ENCODE peak calls at places on chromosome 4, in four cellular contexts. P is PC-3, Q is MM.1S, T is lower lobe of right lung. Z is an unnamed sample.

GRCh38 chr4:6907658-6908191 is 1.9 kb upstream of the TBC1D14 start:
- DNase-seq in P (peak), Q (no peak), T (peak), Z (no peak)

GRCh38 chr4:153651041-153651960 is 32.8 kb upstream of the TLR2 start:
- DNase-seq in P (peak), Q (no peak), T (peak), Z (no peak)

GRCh38 chr4:12382567-12382966 is 953.9 kb upstream of the HS3ST1 start:
- DNase-seq in P (no peak), Q (no peak), T (no peak), Z (no peak)

GRCh38 chr4:8435656-8436121 is 4.8 kb downstream of the ACOX3 start:
- DNase-seq in P (no peak), Q (peak), T (no peak), Z (no peak)

GRCh38 chr4:87029356-87029755 is 94.5 kb downstream of the AFF1 start:
- DNase-seq in P (no peak), Q (no peak), T (no peak), Z (no peak)

GRCh38 chr4:41418444-41418843 is 119.5 kb upstream of the LIMCH1 start:
- DNase-seq in P (peak), Q (no peak), T (no peak), Z (peak)

GRCh38 chr4:54234497-54235205 is 5.6 kb downstream of the PDGFRA start:
- DNase-seq in P (no peak), Q (no peak), T (no peak), Z (no peak)

GRCh38 chr4:108031427-108032083 is 41.9 kb downstream of the HADH start:
- DNase-seq in P (peak), Q (no peak), T (no peak), Z (no peak)

GRCh38 chr4:86554641-86555040 is 39.5 kb upstream of the PTPN13 start:
- DNase-seq in P (no peak), Q (no peak), T (no peak), Z (peak)

GRCh38 chr4:48976007-48976406 is 10.1 kb upstream of the CWH43 start:
- DNase-seq in P (no peak), Q (no peak), T (no peak), Z (no peak)

GRCh38 chr4:72255269-72255668 is 223.5 kb downstream of the NPFFR2 start:
- DNase-seq in P (no peak), Q (no peak), T (no peak), Z (no peak)

GRCh38 chr4:77488882-77489281 is 116.7 kb upstream of the CXCL13 start:
- DNase-seq in P (no peak), Q (no peak), T (no peak), Z (no peak)

GRCh38 chr4:77493120-77493767 is 112.4 kb upstream of the CXCL13 start:
- DNase-seq in P (no peak), Q (peak), T (no peak), Z (no peak)

GRCh38 chr4:77493829-77494551 is 111.6 kb upstream of the CXCL13 start:
- DNase-seq in P (peak), Q (peak), T (no peak), Z (no peak)
- TF ChIP-seq CTCF in P (no peak), Q (no peak), T (no peak), Z (no peak)

GRCh38 chr4:37644962-37645361 is 41.2 kb downstream of the RELL1 start:
- DNase-seq in P (no peak), Q (no peak), T (no peak), Z (peak)

GRCh38 chr4:37646237-37646636 is 39.9 kb downstream of the RELL1 start:
- DNase-seq in P (no peak), Q (no peak), T (no peak), Z (no peak)

GRCh38 chr4:37645736-37646135 is 40.4 kb downstream of the RELL1 start:
- DNase-seq in P (no peak), Q (peak), T (no peak), Z (no peak)

GRCh38 chr4:37651781-37652377 is 34.3 kb downstream of the RELL1 start:
- DNase-seq in P (no peak), Q (no peak), T (no peak), Z (no peak)

DNA sequence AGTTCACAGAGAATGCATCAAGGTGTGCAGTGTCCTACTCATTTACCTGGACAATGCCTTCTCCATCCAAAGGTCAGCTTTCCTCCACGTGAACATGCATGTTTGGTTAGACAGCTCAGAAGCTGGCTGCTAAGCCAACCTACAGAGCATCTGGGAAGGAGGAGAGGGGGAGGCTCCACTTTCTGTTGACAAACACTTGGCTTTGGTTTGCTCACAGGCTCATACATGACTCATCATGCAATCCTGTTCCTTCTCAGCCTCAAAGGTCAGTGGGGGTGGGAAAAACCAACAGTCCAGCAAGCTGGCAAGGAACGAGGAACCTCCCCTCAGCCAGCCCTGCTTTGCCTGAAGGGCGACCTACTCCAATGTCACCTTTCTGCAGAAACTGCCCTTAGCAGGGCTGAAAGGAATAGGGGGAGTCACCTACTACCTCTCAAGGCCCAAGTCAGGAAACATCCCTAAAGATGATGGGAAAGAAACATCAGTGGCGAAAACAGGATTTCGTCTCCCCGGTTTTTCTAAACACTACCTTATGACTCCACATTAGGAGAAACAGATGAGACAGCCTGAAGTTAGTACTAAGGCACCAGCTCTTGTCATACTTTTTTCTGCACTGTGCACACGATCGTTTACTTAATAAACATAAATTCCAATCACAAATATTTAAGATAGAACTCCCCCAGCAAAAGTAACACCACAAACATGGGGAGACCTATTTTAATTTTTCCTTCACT is 37.9 kb downstream of the RELL1 start:
- DNase-seq in P (peak), Q (no peak), T (peak), Z (peak)
- H3K4me3 ChIP-seq in P (no peak), Q (no peak), T (no peak), Z (peak)

GRCh38 chr4:14868426-14868825 is 133.9 kb upstream of the CPEB2 start:
- DNase-seq in P (no peak), Q (no peak), T (no peak), Z (no peak)

GRCh38 chr4:14877246-14878220 is 124.7 kb upstream of the CPEB2 start:
- DNase-seq in P (no peak), Q (no peak), T (no peak), Z (no peak)

GRCh38 chr4:14874990-14875389 is 127.3 kb upstream of the CPEB2 start:
- DNase-seq in P (no peak), Q (peak), T (no peak), Z (no peak)

GRCh38 chr4:14867847-14868246 is 134.4 kb upstream of the CPEB2 start:
- DNase-seq in P (no peak), Q (no peak), T (no peak), Z (no peak)

GRCh38 chr4:14871676-14872430 is 130.4 kb upstream of the CPEB2 start:
- DNase-seq in P (peak), Q (peak), T (peak), Z (no peak)
- TF ChIP-seq CTCF in P (peak), Q (peak), T (peak), Z (peak)

DNA sequence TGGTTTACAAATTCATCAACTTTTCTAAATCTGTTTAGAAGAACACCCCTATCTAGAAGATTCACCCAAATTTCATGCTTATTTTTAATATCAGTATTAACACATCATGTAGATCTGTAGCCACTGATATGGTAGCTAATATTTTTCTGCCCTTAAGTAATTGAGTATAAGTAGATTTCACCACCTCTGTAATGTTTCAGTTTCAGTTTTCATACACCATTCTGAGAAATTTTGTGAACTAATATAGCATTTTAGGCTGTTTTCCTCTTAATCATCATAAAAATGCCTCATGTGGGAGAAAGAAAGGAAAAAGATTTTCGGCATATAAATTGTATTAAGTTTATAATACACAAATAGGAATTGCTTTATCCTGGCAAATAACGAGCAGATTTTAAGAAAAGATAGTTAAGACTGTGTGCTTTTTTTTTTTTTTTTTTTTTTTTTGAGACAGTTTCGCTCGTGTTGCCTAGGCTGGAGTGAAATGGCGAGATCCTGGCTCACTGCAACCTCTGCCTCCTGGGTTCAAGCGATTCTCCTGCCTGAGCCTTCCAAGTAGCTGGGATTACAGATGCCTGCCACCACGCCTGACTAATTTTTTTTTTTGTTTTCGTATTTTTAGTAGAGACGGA is 21.4 kb upstream of the RBPJ start:
- DNase-seq in P (no peak), Q (peak), T (no peak), Z (no peak)
- H3K4me3 ChIP-seq in P (no peak), Q (peak), T (no peak), Z (no peak)

GRCh38 chr4:120973207-120973606 is 50.7 kb upstream of the PRDM5 start:
- DNase-seq in P (no peak), Q (no peak), T (no peak), Z (no peak)

DNA sequence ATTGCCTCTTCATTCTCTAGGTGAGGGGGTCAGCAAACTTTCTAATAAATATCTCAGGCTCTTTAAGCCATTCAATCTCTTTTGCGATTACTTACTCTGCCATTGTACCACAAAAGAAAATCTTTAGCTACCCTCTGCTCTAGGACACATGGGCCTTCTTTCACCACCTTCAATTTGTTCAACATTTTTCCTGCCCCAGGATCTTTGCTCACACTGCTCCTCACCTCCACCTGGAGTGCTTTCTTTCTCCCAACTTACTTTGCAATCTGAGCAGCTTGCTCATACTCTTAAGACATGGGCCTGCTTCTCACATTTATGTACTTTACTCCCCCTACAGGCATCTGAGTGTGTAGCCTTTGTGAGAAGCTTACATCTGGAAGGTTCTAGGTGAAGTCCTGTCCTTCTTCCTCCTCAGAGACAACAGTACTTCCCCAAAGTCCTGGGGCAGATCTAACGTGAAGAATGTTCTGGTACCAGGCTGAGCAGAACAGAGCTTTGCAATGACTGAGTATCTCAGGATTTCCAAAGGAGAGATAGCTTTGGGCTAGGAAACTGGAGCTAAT is 55.0 kb upstream of the PRDM5 start:
- DNase-seq in P (peak), Q (peak), T (no peak), Z (peak)
- TF ChIP-seq CTCF in P (peak), Q (peak), T (peak), Z (peak)

DNA sequence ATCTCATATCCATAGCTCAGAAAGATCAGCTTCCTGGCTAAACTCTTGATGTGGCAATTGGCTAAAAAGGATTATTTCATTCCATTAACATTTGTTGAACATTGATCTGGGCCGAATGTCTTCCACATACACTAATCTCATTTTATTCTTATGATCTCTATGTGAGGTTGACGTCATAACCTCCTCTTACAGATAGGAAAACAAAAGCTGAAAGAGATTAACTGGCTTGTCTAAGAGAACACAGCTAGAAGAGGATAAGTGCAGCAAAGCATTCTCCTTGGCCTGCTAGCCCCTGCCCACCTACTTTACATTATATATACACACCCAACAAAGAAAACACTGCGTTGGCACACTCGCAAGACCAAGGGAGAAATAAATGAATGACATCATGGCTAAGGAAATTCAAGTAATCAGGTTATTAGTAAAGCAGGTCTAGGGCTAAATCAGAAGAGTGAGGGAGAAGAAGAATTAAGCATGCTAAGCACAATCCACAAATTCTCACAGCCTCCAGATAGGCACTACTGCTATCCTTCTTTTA is 138.4 kb downstream of the PARM1 start:
- DNase-seq in P (no peak), Q (no peak), T (no peak), Z (no peak)
- H3K4me3 ChIP-seq in P (no peak), Q (no peak), T (no peak), Z (no peak)

GRCh38 chr4:44679060-44679459 is 840 bp downstream of the GUF1 start:
- DNase-seq in P (no peak), Q (no peak), T (no peak), Z (no peak)

GRCh38 chr4:44674471-44674870 is 3.7 kb upstream of the GUF1 start:
- DNase-seq in P (no peak), Q (no peak), T (no peak), Z (no peak)

GRCh38 chr4:44678094-44679023 is at the start of gene GUF1:
- DNase-seq in P (peak), Q (peak), T (peak), Z (peak)
- TF ChIP-seq CTCF in P (no peak), Q (no peak), T (no peak), Z (no peak)

GRCh38 chr4:181637186-181638105 is 605.8 kb upstream of the TENM3 start:
- DNase-seq in P (no peak), Q (no peak), T (no peak), Z (peak)
- H3K4me3 ChIP-seq in P (no peak), Q (no peak), T (no peak), Z (no peak)

DNA sequence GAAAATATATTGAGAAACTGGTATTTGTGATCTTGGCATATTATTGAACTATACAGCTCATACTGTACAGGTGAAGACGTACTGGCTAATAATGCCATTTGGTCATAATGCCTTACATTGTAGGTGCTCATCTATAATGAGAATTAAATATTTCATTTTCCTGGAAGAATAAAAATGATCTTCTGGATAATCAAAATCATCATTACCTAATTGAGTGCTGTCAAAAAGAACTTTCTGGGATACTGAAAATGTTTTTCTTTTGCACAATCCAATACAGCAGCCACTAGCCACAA is 4.1 kb downstream of the RASGEF1B start:
- DNase-seq in P (no peak), Q (no peak), T (no peak), Z (no peak)
- TF ChIP-seq CTCF in P (no peak), Q (no peak), T (no peak), Z (no peak)